ENCODE peak calls at places on chromosomes 12 and 14, in five cellular contexts. One of them, this sample, is unnamed. For H3K27me3, the result is how much of the 10 kb centered on the place peaks cover.

GRCh38 chr14:73712071-73712506 is 2.1 kb downstream of the PNMA1 start:
- DNase-seq in ovary: no peak
- DNase-seq in suprapubic skin: no peak
- DNase-seq in H1: no peak
- DNase-seq in tibial nerve: no peak
- DNase-seq in this sample: no peak

GRCh38 chr12:82407481-82407880 is 49.2 kb downstream of the METTL25 start:
- DNase-seq in ovary: no peak
- DNase-seq in suprapubic skin: no peak
- DNase-seq in H1: no peak
- DNase-seq in tibial nerve: no peak
- DNase-seq in this sample: no peak

GRCh38 chr12:112096667-112097066 is 11.9 kb downstream of the NAA25 start:
- DNase-seq in H1: no peak
- DNase-seq in tibial nerve: no peak
- DNase-seq in ovary: no peak
- DNase-seq in suprapubic skin: no peak
- DNase-seq in this sample: no peak

GRCh38 chr12:7079826-7080125 is 12.5 kb downstream of the C1R start:
- DNase-seq in suprapubic skin: no peak
- DNase-seq in ovary: no peak
- DNase-seq in tibial nerve: no peak
- DNase-seq in H1: no peak
- DNase-seq in this sample: no peak

GRCh38 chr14:35292770-35293561 is 784 bp downstream of the PSMA6 start:
- DNase-seq in tibial nerve: no peak
- DNase-seq in suprapubic skin: no peak
- DNase-seq in ovary: no peak
- DNase-seq in H1: no peak
- DNase-seq in this sample: no peak

GRCh38 chr12:118060301-118061010 is 523 bp downstream of the WSB2 start:
- DNase-seq in ovary: peak
- DNase-seq in suprapubic skin: peak
- DNase-seq in H1: peak
- DNase-seq in tibial nerve: peak
- DNase-seq in this sample: peak

GRCh38 chr12:7068240-7068993 is 7.9 kb downstream of the C1S start:
- DNase-seq in ovary: no peak
- DNase-seq in suprapubic skin: no peak
- DNase-seq in tibial nerve: no peak
- DNase-seq in H1: no peak
- DNase-seq in this sample: no peak

GRCh38 chr12:2483713-2484112 is 311.1 kb upstream of the FKBP4 start:
- DNase-seq in ovary: no peak
- DNase-seq in tibial nerve: no peak
- DNase-seq in suprapubic skin: no peak
- DNase-seq in H1: no peak
- DNase-seq in this sample: no peak

GRCh38 chr12:109732321-109733305 is 19.0 kb downstream of the FAM222A start:
- DNase-seq in suprapubic skin: peak
- DNase-seq in ovary: no peak
- DNase-seq in H1: peak
- DNase-seq in tibial nerve: no peak
- DNase-seq in this sample: peak

GRCh38 chr14:26729851-26730250 is 132.0 kb upstream of the NOVA1 start:
- DNase-seq in tibial nerve: no peak
- DNase-seq in ovary: no peak
- DNase-seq in H1: no peak
- DNase-seq in suprapubic skin: no peak
- DNase-seq in this sample: no peak

GRCh38 chr12:6229224-6229748 is 29.1 kb downstream of the CD9 start:
- DNase-seq in suprapubic skin: no peak
- DNase-seq in H1: no peak
- DNase-seq in tibial nerve: peak
- DNase-seq in ovary: no peak
- DNase-seq in this sample: peak

GRCh38 chr12:40236357-40236850 is 11.6 kb downstream of the LRRK2 start:
- DNase-seq in H1: no peak
- DNase-seq in ovary: no peak
- DNase-seq in tibial nerve: no peak
- DNase-seq in suprapubic skin: no peak
- DNase-seq in this sample: no peak

GRCh38 chr12:9660046-9660445 is 9.5 kb upstream of the CLEC2D start:
- DNase-seq in tibial nerve: no peak
- DNase-seq in suprapubic skin: no peak
- DNase-seq in H1: no peak
- DNase-seq in ovary: no peak
- DNase-seq in this sample: no peak

GRCh38 chr12:108580531-108580930 is 17.4 kb downstream of the TMEM119 start:
- DNase-seq in tibial nerve: peak
- DNase-seq in ovary: no peak
- DNase-seq in H1: no peak
- DNase-seq in suprapubic skin: no peak
- DNase-seq in this sample: no peak

GRCh38 chr12:131857908-131858850 is 30.0 kb downstream of the MMP17 start:
- DNase-seq in ovary: no peak
- DNase-seq in tibial nerve: no peak
- DNase-seq in H1: no peak
- DNase-seq in suprapubic skin: no peak
- DNase-seq in this sample: no peak

GRCh38 chr12:14577344-14577743 is 9.7 kb upstream of the PLBD1 start:
- DNase-seq in suprapubic skin: no peak
- DNase-seq in ovary: no peak
- DNase-seq in tibial nerve: no peak
- DNase-seq in H1: no peak
- DNase-seq in this sample: no peak

GRCh38 chr12:13165578-13166120 is 30.9 kb upstream of the EMP1 start:
- DNase-seq in H1: peak
- DNase-seq in suprapubic skin: peak
- DNase-seq in tibial nerve: peak
- DNase-seq in ovary: peak
- DNase-seq in this sample: peak

GRCh38 chr14:65491274-65491673 is 78.7 kb downstream of the FUT8 start:
- DNase-seq in H1: no peak
- DNase-seq in suprapubic skin: no peak
- DNase-seq in tibial nerve: no peak
- DNase-seq in ovary: no peak
- DNase-seq in this sample: no peak

GRCh38 chr12:1811281-1811947 is 9.0 kb upstream of the LRTM2 start:
- DNase-seq in tibial nerve: no peak
- DNase-seq in ovary: no peak
- DNase-seq in H1: no peak
- DNase-seq in suprapubic skin: no peak
- DNase-seq in this sample: no peak

GRCh38 chr12:127400231-127400630 is 866.7 kb upstream of the TMEM132C start:
- DNase-seq in H1: no peak
- DNase-seq in suprapubic skin: no peak
- DNase-seq in tibial nerve: no peak
- DNase-seq in ovary: no peak
- DNase-seq in this sample: no peak

GRCh38 chr14:78959674-78960264 is 789.6 kb downstream of the NRXN3 start:
- DNase-seq in suprapubic skin: peak
- DNase-seq in ovary: peak
- DNase-seq in tibial nerve: peak
- DNase-seq in H1: peak
- DNase-seq in this sample: peak

GRCh38 chr12:58873496-58873895 is 46.8 kb downstream of the LRIG3 start:
- DNase-seq in tibial nerve: no peak
- DNase-seq in ovary: no peak
- DNase-seq in H1: no peak
- DNase-seq in suprapubic skin: no peak
- DNase-seq in this sample: no peak

GRCh38 chr12:124402281-124403066 is 107.6 kb downstream of the RFLNA start:
- DNase-seq in ovary: no peak
- DNase-seq in suprapubic skin: no peak
- DNase-seq in H1: no peak
- DNase-seq in tibial nerve: no peak
- DNase-seq in this sample: no peak

GRCh38 chr12:72209096-72209495 is 63.1 kb upstream of the TRHDE start:
- DNase-seq in H1: no peak
- DNase-seq in tibial nerve: no peak
- DNase-seq in ovary: no peak
- DNase-seq in suprapubic skin: no peak
- DNase-seq in this sample: no peak

GRCh38 chr12:89357297-89357730 is 5.0 kb upstream of the DUSP6 start:
- DNase-seq in tibial nerve: no peak
- DNase-seq in suprapubic skin: no peak
- DNase-seq in ovary: no peak
- DNase-seq in H1: no peak
- DNase-seq in this sample: no peak

GRCh38 chr14:23068792-23069412 is 11.6 kb upstream of the CDH24 start:
- DNase-seq in tibial nerve: peak
- DNase-seq in ovary: peak
- DNase-seq in suprapubic skin: no peak
- DNase-seq in H1: peak
- DNase-seq in this sample: peak

GRCh38 chr14:74539503-74539902 is 45.9 kb downstream of the ISCA2 start:
- DNase-seq in H1: no peak
- DNase-seq in ovary: no peak
- DNase-seq in suprapubic skin: no peak
- DNase-seq in tibial nerve: no peak
- DNase-seq in this sample: no peak

GRCh38 chr12:105713901-105714300 is 383.4 kb downstream of the C12orf75 start:
- DNase-seq in ovary: no peak
- DNase-seq in H1: no peak
- DNase-seq in suprapubic skin: no peak
- DNase-seq in tibial nerve: no peak
- DNase-seq in this sample: no peak

GRCh38 chr14:55911794-55912193 is 206.4 kb upstream of the PELI2 start:
- DNase-seq in tibial nerve: no peak
- DNase-seq in H1: no peak
- DNase-seq in suprapubic skin: no peak
- DNase-seq in ovary: no peak
- DNase-seq in this sample: no peak

GRCh38 chr12:94650143-94651056 is at the start of gene TMCC3:
- DNase-seq in ovary: peak
- DNase-seq in tibial nerve: no peak
- DNase-seq in suprapubic skin: peak
- DNase-seq in H1: peak
- DNase-seq in this sample: peak

GRCh38 chr14:54169254-54169924 is 212.8 kb upstream of the BMP4 start:
- DNase-seq in H1: no peak
- DNase-seq in suprapubic skin: no peak
- DNase-seq in ovary: no peak
- DNase-seq in tibial nerve: peak
- DNase-seq in this sample: no peak

GRCh38 chr14:94460631-94461416 is 8.2 kb upstream of the SERPINA11 start:
- DNase-seq in suprapubic skin: no peak
- DNase-seq in tibial nerve: no peak
- DNase-seq in ovary: no peak
- DNase-seq in H1: no peak
- DNase-seq in this sample: no peak

GRCh38 chr14:68450391-68451120 is 342.3 kb downstream of the ZFP36L1 start:
- DNase-seq in ovary: no peak
- DNase-seq in tibial nerve: no peak
- DNase-seq in suprapubic skin: no peak
- DNase-seq in H1: no peak
- DNase-seq in this sample: no peak

GRCh38 chr12:88207921-88208640 is 66.0 kb downstream of the TMTC3 start:
- DNase-seq in ovary: no peak
- DNase-seq in tibial nerve: peak
- DNase-seq in H1: no peak
- DNase-seq in suprapubic skin: no peak
- DNase-seq in this sample: no peak

GRCh38 chr12:19440019-19440858 is 947 bp downstream of the AEBP2 start:
- DNase-seq in tibial nerve: peak
- DNase-seq in ovary: peak
- DNase-seq in H1: peak
- DNase-seq in suprapubic skin: peak
- DNase-seq in this sample: peak

GRCh38 chr12:4438834-4439596 is 6.6 kb downstream of the FGF6 start:
- DNase-seq in suprapubic skin: no peak
- DNase-seq in ovary: no peak
- DNase-seq in tibial nerve: no peak
- DNase-seq in H1: peak
- DNase-seq in this sample: no peak

GRCh38 chr14:47674148-47674545 is 1.3 kb downstream of the MDGA2 start:
- DNase-seq in tibial nerve: no peak
- DNase-seq in ovary: no peak
- DNase-seq in suprapubic skin: no peak
- DNase-seq in H1: peak
- DNase-seq in this sample: no peak
- H3K27me3 ChIP-seq in tibial nerve: half or more
- H3K27me3 ChIP-seq in ovary: under half
- H3K27me3 ChIP-seq in suprapubic skin: half or more
- H3K27me3 ChIP-seq in H1: under half
- H3K27me3 ChIP-seq in this sample: half or more

GRCh38 chr14:88824314-88825077 is at the start of gene TTC8:
- DNase-seq in suprapubic skin: peak
- DNase-seq in ovary: peak
- DNase-seq in tibial nerve: peak
- DNase-seq in H1: peak
- DNase-seq in this sample: peak
- TF ChIP-seq EP300 in suprapubic skin: no peak
- TF ChIP-seq EP300 in ovary: no peak
- TF ChIP-seq EP300 in tibial nerve: no peak
- TF ChIP-seq EP300 in H1: no peak
- TF ChIP-seq EP300 in this sample: no peak

DNA sequence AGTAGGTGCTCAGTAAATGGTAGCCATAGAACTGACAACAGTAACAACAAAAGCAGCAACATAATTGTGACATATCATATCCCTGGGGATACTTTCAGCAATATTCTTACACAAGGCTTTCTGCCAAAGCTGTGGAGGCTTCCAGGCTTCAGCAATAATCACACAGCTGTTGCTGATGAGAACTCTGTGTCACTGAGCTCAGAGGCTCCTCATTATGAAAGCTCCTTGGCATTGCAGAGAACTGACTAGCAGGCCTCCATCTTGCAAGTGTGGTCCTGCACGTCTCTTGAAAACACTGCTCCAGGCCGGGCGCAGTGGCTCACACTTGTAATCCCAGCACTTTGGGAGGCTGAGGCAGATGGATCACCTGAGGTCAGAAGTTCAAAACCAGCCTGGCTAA is 97.3 kb upstream of the BTG1 start:
- DNase-seq in suprapubic skin: no peak
- DNase-seq in ovary: peak
- DNase-seq in tibial nerve: no peak
- DNase-seq in H1: no peak
- DNase-seq in this sample: no peak
- H3K27me3 ChIP-seq in suprapubic skin: under half
- H3K27me3 ChIP-seq in ovary: under half
- H3K27me3 ChIP-seq in tibial nerve: under half
- H3K27me3 ChIP-seq in H1: under half
- H3K27me3 ChIP-seq in this sample: under half

GRCh38 chr12:75981773-75982564 is 49.6 kb downstream of the PHLDA1 start:
- DNase-seq in tibial nerve: no peak
- DNase-seq in suprapubic skin: no peak
- DNase-seq in ovary: no peak
- DNase-seq in H1: no peak
- DNase-seq in this sample: no peak
- TF ChIP-seq EP300 in tibial nerve: no peak
- TF ChIP-seq EP300 in suprapubic skin: no peak
- TF ChIP-seq EP300 in ovary: no peak
- TF ChIP-seq EP300 in H1: no peak
- TF ChIP-seq EP300 in this sample: no peak